ENCODE peak calls at places on chromosomes 13 and 19, in nine cellular contexts. K is mesenteric fat pad; T is HFFc6; N is germinal center; H is fibroblast of lung; Q is stimulated activated CD4-positive, alpha-beta T cell treated with anti-CD3 and anti-CD28 coated beads, Interleukin-2, amount 100 ng/mL, for 48 hours; S is NCI-H345; M is CD4-positive, alpha-beta T cell; W is lower lobe of right lung. G is an unnamed sample.
A peak's percentile ranks its signal among the peaks of the same experiment; 100 is the strongest.

GRCh38 chr19:16627194-16627927 is 643 bp downstream of the MED26 start:
- DNase-seq in S (no peak), N (peak; percentile 22), H (no peak), Q (no peak), T (no peak), W (peak; percentile 62), K (no peak), M (no peak), G (peak; percentile 12)

GRCh38 chr19:3509566-3509989 is 3.5 kb downstream of the FZR1 start:
- DNase-seq in N (no peak), M (no peak), S (no peak), K (no peak), Q (no peak), W (no peak), H (peak; percentile 89), T (peak; percentile 83), G (no peak)

GRCh38 chr13:98349731-98350305 is 172.7 kb upstream of the RNF113B start:
- DNase-seq in H (no peak), Q (no peak), W (no peak), T (no peak), S (no peak), M (no peak), K (no peak), N (no peak), G (no peak)

GRCh38 chr19:49809155-49809986 is 3.7 kb downstream of the FUZ start:
- DNase-seq in Q (peak; percentile 45), M (peak; percentile 42), T (no peak), W (peak; percentile 76), K (peak; percentile 93), H (peak; percentile 19), N (peak; percentile 63), S (peak; percentile 49), G (no peak)

GRCh38 chr13:73059460-73060250 is 850 bp downstream of the KLF5 start:
- DNase-seq in W (peak; percentile 86), T (peak; percentile 5), S (peak; percentile 54), H (peak; percentile 36), M (peak; percentile 41), K (no peak), Q (peak; percentile 37), N (peak; percentile 54), G (peak; percentile 18)

GRCh38 chr13:43878897-43879322 is 630 bp downstream of the CCDC122 start:
- DNase-seq in Q (no peak), N (no peak), M (peak; percentile 3), H (peak; percentile 78), W (peak; percentile 90), S (no peak), K (peak; percentile 92), T (peak; percentile 65), G (no peak)

GRCh38 chr19:15330801-15331418 is 1.4 kb downstream of the BRD4 start:
- DNase-seq in W (no peak), M (no peak), S (no peak), H (peak; percentile 86), T (peak; percentile 77), K (no peak), Q (no peak), N (no peak), G (no peak)

GRCh38 chr13:40236566-40237168 is 429.8 kb downstream of the FOXO1 start:
- DNase-seq in S (no peak), T (no peak), W (no peak), Q (no peak), K (no peak), H (no peak), N (no peak), M (no peak), G (no peak)

GRCh38 chr13:111944171-111944583 is 122.8 kb upstream of the SOX1 start:
- DNase-seq in N (no peak), H (no peak), K (peak; percentile 85), W (no peak), M (no peak), Q (no peak), S (peak; percentile 28), T (no peak), G (no peak)

GRCh38 chr13:43758834-43759233 is 27.9 kb downstream of the ENOX1 start:
- DNase-seq in S (no peak), Q (no peak), H (no peak), T (no peak), M (no peak), N (no peak), W (no peak), K (no peak), G (no peak)

GRCh38 chr19:30036154-30037129 is 94.4 kb downstream of the URI1 start:
- DNase-seq in N (no peak), M (no peak), T (peak; percentile 38), K (no peak), Q (no peak), W (no peak), H (peak; percentile 60), S (no peak), G (no peak)

GRCh38 chr19:45960595-45961235 is 12.9 kb downstream of the NOVA2 start:
- DNase-seq in S (no peak), M (no peak), K (no peak), H (peak; percentile 13), W (no peak), N (no peak), T (no peak), Q (no peak), G (no peak)

GRCh38 chr19:13976446-13976845 is 24.1 kb downstream of the DCAF15 start:
- DNase-seq in T (no peak), H (no peak), S (no peak), K (no peak), N (no peak), W (no peak), Q (no peak), M (no peak), G (no peak)

GRCh38 chr19:17041994-17042393 is 15.4 kb upstream of the CPAMD8 start:
- DNase-seq in Q (no peak), N (no peak), W (no peak), H (peak; percentile 12), S (no peak), T (no peak), M (no peak), K (no peak), G (no peak)

GRCh38 chr19:54517483-54517882 is 14.9 kb downstream of the LAIR2 start:
- DNase-seq in M (peak; percentile 37), Q (peak; percentile 53), N (peak; percentile 50), W (peak; percentile 53), H (peak; percentile 27), K (peak; percentile 68), T (peak; percentile 5), S (no peak), G (peak; percentile 47)

GRCh38 chr19:31451686-31452325 is 102.6 kb upstream of the TSHZ3 start:
- DNase-seq in W (no peak), K (no peak), M (no peak), T (peak; percentile 52), H (peak; percentile 53), N (no peak), S (no peak), Q (no peak), G (no peak)

GRCh38 chr19:41009700-41010235 is 18.7 kb downstream of the CYP2B6 start:
- DNase-seq in K (no peak), T (no peak), S (no peak), N (no peak), Q (no peak), M (no peak), W (no peak), H (no peak), G (no peak)

GRCh38 chr13:99211421-99212035 is 10.9 kb downstream of the UBAC2 start:
- DNase-seq in W (no peak), H (no peak), Q (no peak), K (no peak), T (no peak), M (no peak), N (no peak), S (no peak), G (no peak)

GRCh38 chr13:36261011-36261410 is 36.6 kb downstream of the CCDC169 start:
- DNase-seq in T (no peak), K (no peak), Q (no peak), M (no peak), N (no peak), H (no peak), W (no peak), S (no peak), G (no peak)

GRCh38 chr19:3698386-3698950 is 1.8 kb downstream of the PIP5K1C start:
- DNase-seq in S (no peak), M (no peak), Q (no peak), N (no peak), H (no peak), W (no peak), T (peak; percentile 19), K (no peak), G (no peak)

GRCh38 chr13:50448535-50448981 is 394.9 kb downstream of the DLEU7 start:
- DNase-seq in M (no peak), H (no peak), Q (no peak), S (peak; percentile 42), T (no peak), N (no peak), K (no peak), W (no peak), G (no peak)

GRCh38 chr19:30111456-30111855 is 169.4 kb downstream of the URI1 start:
- DNase-seq in N (no peak), T (no peak), W (no peak), Q (no peak), M (no peak), S (no peak), K (no peak), H (no peak), G (no peak)

GRCh38 chr13:79527698-79528097 is 46.7 kb downstream of the NDFIP2 start:
- DNase-seq in S (no peak), T (no peak), M (no peak), Q (no peak), W (no peak), H (no peak), K (no peak), N (no peak), G (no peak)

GRCh38 chr19:48674216-48674809 is 1.5 kb upstream of the NTN5 start:
- DNase-seq in M (no peak), K (no peak), Q (no peak), W (no peak), N (no peak), T (no peak), H (no peak), S (no peak), G (no peak)

GRCh38 chr13:38348890-38349289 is 761 bp upstream of the UFM1 start:
- DNase-seq in N (peak; percentile 9), M (peak; percentile 1), H (peak; percentile 53), S (peak; percentile 67), T (peak; percentile 27), K (no peak), W (no peak), Q (peak; percentile 2), G (no peak)

G was measured in effector memory CD8-positive, alpha-beta T cell.